ENCODE peak calls at places on chromosomes 12 and 14, in seven cellular contexts. V, W, F, Z, N, H and M are unnamed samples. For H3K4me1, the result is how much of the 10 kb centered on the place peaks cover.

GRCh38 chr12:52280319-52280795 is 5.9 kb downstream of the KRT86 start:
- DNase-seq in F (peak), N (no peak), V (peak), W (peak), H (peak), Z (peak), M (no peak)

GRCh38 chr12:132640936-132641335 is 22.4 kb downstream of the P2RX2 start:
- DNase-seq in Z (no peak), N (no peak), H (no peak), W (no peak), F (no peak), V (no peak), M (no peak)

GRCh38 chr12:121843236-121843982 is 15.2 kb downstream of the HPD start:
- DNase-seq in W (no peak), F (no peak), V (no peak), H (no peak), N (no peak), Z (no peak), M (no peak)

GRCh38 chr14:21617614-21618013 is 17.1 kb downstream of the OR10G2 start:
- DNase-seq in H (no peak), Z (no peak), N (no peak), W (no peak), F (no peak), V (no peak), M (no peak)

GRCh38 chr14:86570371-86570770 is 1040.4 kb downstream of the FLRT2 start:
- DNase-seq in V (no peak), H (no peak), F (no peak), W (no peak), N (no peak), Z (no peak), M (no peak)

GRCh38 chr12:66803972-66804371 is 125.1 kb upstream of the GRIP1 start:
- DNase-seq in W (no peak), F (no peak), V (no peak), N (no peak), H (no peak), Z (no peak), M (no peak)

GRCh38 chr14:29085546-29085945 is 319.0 kb downstream of the FOXG1 start:
- DNase-seq in N (no peak), W (no peak), V (peak), F (peak), H (no peak), Z (no peak), M (no peak)

GRCh38 chr12:120962487-120963054 is 15.8 kb upstream of the HNF1A start:
- DNase-seq in H (no peak), F (no peak), V (no peak), Z (no peak), N (no peak), W (no peak), M (no peak)

GRCh38 chr14:76396714-76397187 is 20.8 kb downstream of the ESRRB start:
- DNase-seq in W (no peak), V (peak), F (no peak), N (no peak), H (no peak), Z (no peak), M (no peak)

GRCh38 chr14:54147285-54147684 is 190.7 kb upstream of the BMP4 start:
- DNase-seq in N (no peak), F (peak), Z (no peak), W (peak), V (no peak), H (no peak), M (no peak)

GRCh38 chr12:2854669-2855453 is 2.0 kb downstream of the TEX52 start:
- DNase-seq in N (no peak), V (no peak), F (no peak), W (no peak), Z (no peak), H (no peak), M (peak)

GRCh38 chr12:55847033-55847432 is 4.3 kb upstream of the MMP19 start:
- DNase-seq in N (no peak), W (peak), V (no peak), F (no peak), H (peak), Z (no peak), M (no peak)

GRCh38 chr12:120262852-120263724 is 2.4 kb downstream of the PXN start:
- DNase-seq in W (peak), N (no peak), Z (no peak), F (no peak), V (no peak), H (no peak), M (no peak)

GRCh38 chr12:75765170-75766059 is 254.0 kb upstream of the KRR1 start:
- DNase-seq in W (no peak), Z (no peak), V (no peak), H (no peak), F (no peak), N (no peak), M (no peak)

GRCh38 chr12:49552014-49552413 is 13.2 kb downstream of the KCNH3 start:
- DNase-seq in H (no peak), Z (no peak), W (peak), N (peak), V (no peak), F (no peak), M (peak)

GRCh38 chr12:19002192-19002591 is 127.3 kb upstream of the PLEKHA5 start:
- DNase-seq in F (no peak), W (no peak), H (no peak), Z (no peak), V (no peak), N (no peak), M (no peak)

GRCh38 chr14:23569443-23570151 is 2.0 kb upstream of the AP1G2 start:
- DNase-seq in W (no peak), N (no peak), H (no peak), V (peak), F (peak), Z (no peak), M (no peak)

GRCh38 chr14:91415794-91416743 is 1.6 kb downstream of the CCDC88C start:
- DNase-seq in Z (peak), N (no peak), V (no peak), F (no peak), H (no peak), W (no peak), M (no peak)

GRCh38 chr14:89266754-89267153 is 150.3 kb downstream of the FOXN3 start:
- DNase-seq in H (no peak), V (no peak), W (no peak), Z (no peak), F (no peak), N (no peak), M (no peak)

GRCh38 chr12:12505544-12506501 is 56.8 kb downstream of the DUSP16 start:
- DNase-seq in V (peak), Z (no peak), F (no peak), W (no peak), N (no peak), H (no peak), M (no peak)

GRCh38 chr12:116015525-116015924 is 262.0 kb downstream of the MED13L start:
- DNase-seq in Z (no peak), H (no peak), W (no peak), N (no peak), V (peak), F (peak), M (no peak)

GRCh38 chr14:73662439-73663056 is 17.8 kb downstream of the DNAL1 start:
- DNase-seq in H (peak), W (no peak), V (peak), F (peak), N (no peak), Z (no peak), M (no peak)

GRCh38 chr12:131442337-131442918 is 268.5 kb upstream of the SFSWAP start:
- DNase-seq in W (no peak), N (no peak), H (no peak), Z (peak), V (no peak), F (no peak), M (no peak)

GRCh38 chr12:117134059-117134458 is 34.8 kb upstream of the TESC start:
- DNase-seq in W (no peak), Z (no peak), H (no peak), V (no peak), F (no peak), N (no peak), M (no peak)

GRCh38 chr12:58491296-58491695 is 429.0 kb downstream of the LRIG3 start:
- DNase-seq in F (no peak), Z (no peak), W (no peak), H (no peak), N (no peak), V (no peak), M (no peak)

GRCh38 chr14:74905595-74906142 is 17.4 kb downstream of the RPS6KL1 start:
- DNase-seq in V (peak), F (peak), H (peak), W (peak), N (peak), Z (peak), M (peak)

GRCh38 chr14:32403688-32404087 is 74.6 kb downstream of the AKAP6 start:
- DNase-seq in N (no peak), Z (no peak), H (no peak), W (no peak), F (no peak), V (no peak), M (no peak)

GRCh38 chr14:22388669-22389625 is 200.1 kb downstream of the DAD1 start:
- DNase-seq in W (no peak), H (no peak), N (no peak), V (peak), Z (no peak), F (no peak), M (no peak)

GRCh38 chr14:21990116-21990515 is 316.5 kb upstream of the OR4E1 start:
- DNase-seq in H (no peak), V (no peak), W (no peak), N (no peak), Z (no peak), F (peak), M (no peak)

GRCh38 chr12:124947561-124948398 is 33.3 kb upstream of the UBC start:
- DNase-seq in H (no peak), W (no peak), V (no peak), F (no peak), N (no peak), Z (no peak), M (no peak)

GRCh38 chr14:88533203-88533602 is 21.6 kb downstream of the PTPN21 start:
- DNase-seq in Z (no peak), V (no peak), H (no peak), N (no peak), W (no peak), F (no peak), M (no peak)

GRCh38 chr12:129138776-129139175 is 285.5 kb downstream of the GLT1D1 start:
- DNase-seq in H (no peak), F (no peak), N (no peak), Z (no peak), V (no peak), W (no peak), M (no peak)

GRCh38 chr12:69601962-69602685 is 8.6 kb downstream of the LRRC10 start:
- DNase-seq in F (no peak), H (no peak), N (no peak), V (no peak), Z (no peak), W (no peak), M (no peak)

GRCh38 chr14:72666610-72667009 is 227.3 kb downstream of the DPF3 start:
- DNase-seq in N (no peak), W (no peak), F (peak), Z (no peak), H (no peak), V (no peak), M (no peak)

GRCh38 chr12:132620893-132621656 is 2.5 kb downstream of the P2RX2 start:
- DNase-seq in H (no peak), V (no peak), W (no peak), F (no peak), Z (no peak), N (no peak), M (no peak)

GRCh38 chr14:65824285-65824977 is 411.9 kb downstream of the FUT8 start:
- DNase-seq in F (peak), H (peak), Z (peak), V (peak), N (peak), W (no peak), M (peak)

GRCh38 chr14:75418779-75419768 is 8.7 kb upstream of the JDP2 start:
- DNase-seq in Z (peak), V (no peak), N (no peak), F (peak), H (no peak), W (no peak), M (no peak)

GRCh38 chr12:4707306-4707705 is 12.9 kb upstream of the GALNT8 start:
- DNase-seq in W (no peak), V (no peak), H (no peak), N (no peak), Z (no peak), F (no peak), M (no peak)
- H3K4me3 ChIP-seq in W (no peak), V (no peak), H (no peak), N (no peak), Z (no peak), F (no peak), M (no peak)

GRCh38 chr12:46386877-46387629 is 14.5 kb upstream of the SLC38A2 start:
- DNase-seq in N (no peak), W (peak), Z (no peak), F (peak), H (peak), V (no peak), M (peak)
- H3K27ac ChIP-seq in N (no peak), W (peak), Z (peak), F (peak), H (peak), V (peak), M (no peak)

GRCh38 chr12:46256942-46257341 is 11.9 kb downstream of the SLC38A1 start:
- DNase-seq in F (no peak), N (no peak), H (no peak), V (no peak), Z (no peak), W (no peak), M (no peak)
- H3K4me1 ChIP-seq in F (under half), N (under half), H (under half), V (under half), Z (half or more), W (under half), M (under half)

DNA sequence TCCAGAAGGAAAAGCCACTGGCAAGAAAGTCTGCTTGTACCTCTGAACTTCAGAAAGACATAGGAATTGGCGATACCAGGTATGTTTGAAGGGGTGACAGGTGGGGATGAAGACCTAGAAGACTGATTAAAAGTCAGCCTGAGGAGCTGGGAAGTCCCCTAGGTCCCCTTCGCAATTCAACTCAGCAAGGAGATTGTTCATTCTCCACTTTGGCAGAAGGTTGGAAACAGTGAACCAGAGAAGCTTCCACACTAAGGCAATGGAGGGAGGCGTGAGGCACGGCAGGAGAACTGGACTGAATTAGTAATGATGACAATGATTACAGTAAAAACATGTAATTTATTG is 240.3 kb upstream of the TMPO start:
- DNase-seq in V (no peak), F (no peak), Z (no peak), H (no peak), W (no peak), N (no peak), M (no peak)
- H3K4me3 ChIP-seq in V (no peak), F (no peak), Z (no peak), H (no peak), W (no peak), N (no peak), M (no peak)

GRCh38 chr12:123614110-123614509 is 12.2 kb downstream of the DDX55 start:
- DNase-seq in H (no peak), N (no peak), Z (no peak), V (no peak), F (no peak), W (no peak), M (no peak)
- H3K27ac ChIP-seq in H (no peak), N (no peak), Z (no peak), V (no peak), F (no peak), W (no peak), M (no peak)